ENCODE peak calls at places on chromosomes 5 and 9, in five cellular contexts. U is activated CD8-positive, alpha-beta T cell treated with anti-CD3 and anti-CD28 coated beads for 36 hours; E is neural crest cell; X is lung; M is head of caudate nucleus. W is an unnamed sample.

GRCh38 chr5:378301-378891 is 56.9 kb downstream of the AHRR start:
- DNase-seq in X (no peak), U (peak; percentile 88), E (no peak), M (no peak), W (no peak)

GRCh38 chr5:53965459-53965858 is 344.9 kb downstream of the ARL15 start:
- DNase-seq in M (no peak), E (no peak), U (no peak), X (no peak), W (no peak)

GRCh38 chr9:90420714-90421513 is 221.7 kb downstream of the DIRAS2 start:
- DNase-seq in U (no peak), M (no peak), E (no peak), X (no peak), W (no peak)

GRCh38 chr5:17217421-17218352 is at the start of gene BASP1:
- DNase-seq in X (peak; percentile 66), E (peak; percentile 78), U (peak; percentile 25), M (peak; percentile 86), W (no peak)

GRCh38 chr9:23779220-23779619 is 46.8 kb downstream of the ELAVL2 start:
- DNase-seq in E (no peak), U (no peak), M (no peak), X (no peak), W (no peak)

GRCh38 chr9:111148994-111149759 is 110.9 kb upstream of the LPAR1 start:
- DNase-seq in M (no peak), E (no peak), U (no peak), X (no peak), W (no peak)

GRCh38 chr9:125460883-125461475 is 199.4 kb downstream of the GAPVD1 start:
- DNase-seq in U (no peak), E (no peak), X (no peak), M (no peak), W (no peak)

GRCh38 chr5:140003519-140003918 is 39.6 kb downstream of the NRG2 start:
- DNase-seq in M (no peak), X (no peak), E (no peak), U (no peak), W (no peak)

GRCh38 chr5:85388752-85389151 is 1004.1 kb upstream of the EDIL3 start:
- DNase-seq in E (no peak), M (no peak), U (no peak), X (no peak), W (no peak)

GRCh38 chr5:67515020-67515689 is 318.6 kb upstream of the CD180 start:
- DNase-seq in M (no peak), X (no peak), U (peak; percentile 81), E (no peak), W (no peak)

GRCh38 chr5:55173696-55174101 is 722 bp upstream of the CDC20B start:
- DNase-seq in E (no peak), X (no peak), M (no peak), U (peak; percentile 4), W (no peak)

GRCh38 chr9:130961511-130962300 is 22.7 kb upstream of the FIBCD1 start:
- DNase-seq in M (no peak), E (no peak), U (no peak), X (no peak), W (no peak)

GRCh38 chr9:130419521-130420035 is 25.2 kb upstream of the ASS1 start:
- DNase-seq in M (no peak), E (no peak), U (no peak), X (no peak), W (no peak)

GRCh38 chr5:53343187-53343586 is 137.2 kb upstream of the FST start:
- DNase-seq in E (no peak), U (no peak), M (no peak), X (no peak), W (no peak)

GRCh38 chr9:133535285-133535877 is 877 bp downstream of the ADAMTSL2 start:
- DNase-seq in X (no peak), E (no peak), U (no peak), M (no peak), W (no peak)

GRCh38 chr9:68548241-68548640 is 7.6 kb upstream of the TMEM252 start:
- DNase-seq in M (no peak), X (no peak), U (no peak), E (no peak), W (no peak)

GRCh38 chr5:44387911-44388310 is 1.3 kb downstream of the FGF10 start:
- DNase-seq in E (no peak), X (no peak), M (no peak), U (no peak), W (no peak)

GRCh38 chr5:110757118-110757729 is 18.4 kb downstream of the SLC25A46 start:
- DNase-seq in U (peak; percentile 15), M (no peak), E (peak; percentile 20), X (no peak), W (no peak)

W was measured in D721Med.